ENCODE peak calls at places on chromosomes 1 and 21, in four cellular contexts. G, N, X and M are unnamed samples.

GRCh38 chr1:93200086-93200620 is 19.6 kb downstream of the CCDC18 start:
- DNase-seq in G (no peak), N (no peak), X (no peak), M (no peak)

GRCh38 chr1:114505148-114505561 is 5.8 kb downstream of the TRIM33 start:
- DNase-seq in G (no peak), N (no peak), X (no peak), M (no peak)

GRCh38 chr1:32454726-32455125 is 10.1 kb upstream of the ZBTB8B start:
- DNase-seq in G (no peak), N (no peak), X (no peak), M (no peak)

GRCh38 chr1:86733340-86733739 is 29.0 kb downstream of the SH3GLB1 start:
- DNase-seq in G (no peak), N (no peak), X (no peak), M (no peak)

GRCh38 chr21:38751379-38752050 is 54.2 kb upstream of the ETS2 start:
- DNase-seq in G (peak; percentile 88), N (no peak), X (no peak), M (peak; percentile 86)

GRCh38 chr21:38768385-38769071 is 37.2 kb upstream of the ETS2 start:
- DNase-seq in G (no peak), N (no peak), X (no peak), M (no peak)

GRCh38 chr1:3550511-3551289 is 60.6 kb downstream of the MEGF6 start:
- DNase-seq in G (peak; percentile 85), N (no peak), X (no peak), M (no peak)

GRCh38 chr1:161782886-161783285 is 16.8 kb downstream of the ATF6 start:
- DNase-seq in G (no peak), N (no peak), X (no peak), M (no peak)

GRCh38 chr1:248823517-248824001 is 2.2 kb downstream of the SH3BP5L start:
- DNase-seq in G (no peak), N (peak; percentile 96), X (no peak), M (no peak)

GRCh38 chr21:39644069-39644468 is 31.3 kb downstream of the B3GALT5 start:
- DNase-seq in G (no peak), N (no peak), X (no peak), M (no peak)

GRCh38 chr1:233661376-233662159 is 47.7 kb downstream of the KCNK1 start:
- DNase-seq in G (no peak), N (no peak), X (no peak), M (no peak)

GRCh38 chr21:46226146-46226545 is 2.4 kb downstream of the LSS start:
- DNase-seq in G (peak; percentile 47), N (no peak), X (no peak), M (no peak)

GRCh38 chr21:37792046-37792445 is 124.2 kb downstream of the KCNJ6 start:
- DNase-seq in G (no peak), N (no peak), X (no peak), M (no peak)

GRCh38 chr1:14921057-14921456 is 232.5 kb upstream of the TMEM51 start:
- DNase-seq in G (no peak), N (no peak), X (no peak), M (no peak)

GRCh38 chr1:31605908-31606427 is 11.5 kb upstream of the HCRTR1 start:
- DNase-seq in G (no peak), N (no peak), X (peak; percentile 37), M (no peak)

GRCh38 chr1:160911441-160911840 is 26.5 kb upstream of the ITLN1 start:
- DNase-seq in G (no peak), N (no peak), X (no peak), M (no peak)

GRCh38 chr1:170063109-170063826 is 11.2 kb downstream of the KIFAP3 start:
- DNase-seq in G (no peak), N (no peak), X (no peak), M (no peak)

GRCh38 chr1:30035522-30036228 is 687.7 kb downstream of the MATN1 start:
- DNase-seq in G (no peak), N (no peak), X (no peak), M (no peak)

GRCh38 chr1:150429805-150430204 is 57.4 kb upstream of the TARS2 start:
- DNase-seq in G (no peak), N (no peak), X (peak; percentile 6), M (no peak)

GRCh38 chr1:114715952-114716303 is 643 bp downstream of the NRAS start:
- DNase-seq in G (no peak), N (no peak), X (no peak), M (no peak)

GRCh38 chr1:32200226-32201010 is at the start of gene CCDC28B:
- DNase-seq in G (peak; percentile 89), N (no peak), X (peak; percentile 82), M (peak; percentile 82)

GRCh38 chr1:47436304-47436978 is 1.4 kb upstream of the FOXD2 start:
- DNase-seq in G (peak; percentile 95), N (no peak), X (peak; percentile 85), M (peak; percentile 85)

GRCh38 chr1:168674252-168674651 is 54.8 kb downstream of the DPT start:
- DNase-seq in G (no peak), N (no peak), X (no peak), M (no peak)

GRCh38 chr1:15691434-15692032 is 7.4 kb downstream of the PLEKHM2 start:
- DNase-seq in G (peak; percentile 81), N (no peak), X (no peak), M (peak; percentile 78)

GRCh38 chr1:241396747-241397691 is 40.0 kb upstream of the RGS7 start:
- DNase-seq in G (no peak), N (no peak), X (no peak), M (no peak)

GRCh38 chr1:78052685-78053433 is 7.1 kb downstream of the GIPC2 start:
- DNase-seq in G (no peak), N (no peak), X (no peak), M (no peak)

GRCh38 chr1:230103341-230104173 is 36.5 kb downstream of the GALNT2 start:
- DNase-seq in G (no peak), N (no peak), X (no peak), M (no peak)

GRCh38 chr1:81179239-81179638 is 621.5 kb upstream of the ADGRL2 start:
- DNase-seq in G (no peak), N (peak; percentile 42), X (no peak), M (no peak)

GRCh38 chr21:34649400-34649799 is 19.4 kb upstream of the CLIC6 start:
- DNase-seq in G (no peak), N (no peak), X (no peak), M (no peak)

GRCh38 chr21:32312976-32313375 is 14.3 kb downstream of the MRAP start:
- DNase-seq in G (no peak), N (no peak), X (no peak), M (no peak)